ENCODE peak calls at places on chromosomes 6 and 20, in five cellular contexts. A is Calu3, J is AG10803, C is GM10248, F is heart right ventricle. Z is an unnamed sample.

GRCh38 chr6:146041282-146041681 is 12.4 kb downstream of the GRM1 start:
- DNase-seq in C (no peak), A (peak; percentile 32), F (no peak), J (peak; percentile 8), Z (no peak)

GRCh38 chr6:138695193-138695592 is 78.4 kb upstream of the CCDC28A start:
- DNase-seq in J (no peak), F (no peak), A (no peak), C (no peak), Z (no peak)

GRCh38 chr6:168647271-168647670 is 206.3 kb downstream of the SMOC2 start:
- DNase-seq in C (no peak), A (no peak), J (no peak), F (no peak), Z (no peak)

GRCh38 chr20:2101057-2101934 is at the start of gene STK35:
- DNase-seq in F (peak; percentile 85), A (peak; percentile 69), C (peak; percentile 83), J (no peak), Z (no peak)

GRCh38 chr6:34791164-34791841 is 580 bp upstream of the BLTP3A start:
- DNase-seq in A (peak; percentile 76), C (peak; percentile 65), J (peak; percentile 16), F (peak; percentile 53), Z (peak; percentile 38)

GRCh38 chr6:26197736-26198625 is 110.8 kb downstream of the HFE start:
- DNase-seq in A (no peak), J (no peak), F (no peak), C (no peak), Z (peak; percentile 39)

GRCh38 chr6:42199106-42199981 is 4.6 kb upstream of the GUCA1B start:
- DNase-seq in A (no peak), C (no peak), J (peak; percentile 60), F (no peak), Z (no peak)

GRCh38 chr6:45959534-45960195 is 56.0 kb downstream of the CLIC5 start:
- DNase-seq in J (peak; percentile 45), F (no peak), C (no peak), A (no peak), Z (no peak)

GRCh38 chr6:16446241-16446640 is 207.9 kb downstream of the GMPR start:
- DNase-seq in F (no peak), J (peak; percentile 59), C (no peak), A (no peak), Z (no peak)

GRCh38 chr20:4795394-4795793 is 73.7 kb downstream of the PRND start:
- DNase-seq in C (peak; percentile 54), A (no peak), J (peak; percentile 56), F (no peak), Z (no peak)

GRCh38 chr6:135701426-135701825 is 150.1 kb upstream of the PDE7B start:
- DNase-seq in F (no peak), A (no peak), J (no peak), C (no peak), Z (no peak)

GRCh38 chr6:69233195-69233524 is 563.6 kb downstream of the LMBRD1 start:
- DNase-seq in A (no peak), C (no peak), J (no peak), F (no peak), Z (no peak)

GRCh38 chr20:38170914-38171300 is 5.8 kb upstream of the TGM2 start:
- DNase-seq in C (no peak), F (no peak), A (no peak), J (no peak), Z (no peak)

GRCh38 chr6:151723152-151723551 is 84.3 kb upstream of the ESR1 start:
- DNase-seq in F (no peak), A (no peak), J (no peak), C (peak; percentile 43), Z (no peak)

GRCh38 chr6:43511824-43512415 is 1.8 kb upstream of the LRRC73 start:
- DNase-seq in A (no peak), C (no peak), F (peak; percentile 62), J (no peak), Z (no peak)

GRCh38 chr20:62370115-62370806 is 3.1 kb upstream of the LAMA5 start:
- DNase-seq in A (no peak), F (peak; percentile 73), J (peak; percentile 79), C (peak; percentile 61), Z (no peak)

GRCh38 chr6:6890400-6890858 is 217.3 kb upstream of the RREB1 start:
- DNase-seq in F (peak; percentile 48), J (no peak), C (no peak), A (peak; percentile 25), Z (no peak)

GRCh38 chr6:4632411-4632810 is 143.8 kb upstream of the CDYL start:
- DNase-seq in F (no peak), J (peak; percentile 25), C (no peak), A (no peak), Z (no peak)

GRCh38 chr6:26475823-26476729 is 18.3 kb downstream of the BTN2A1 start:
- DNase-seq in A (no peak), F (no peak), C (no peak), J (peak; percentile 11), Z (no peak)

GRCh38 chr20:52003976-52004375 is 187.6 kb downstream of the ZFP64 start:
- DNase-seq in A (no peak), J (no peak), F (no peak), C (no peak), Z (no peak)

GRCh38 chr6:144898052-144898689 is 613.0 kb downstream of the UTRN start:
- DNase-seq in A (no peak), F (no peak), C (no peak), J (peak; percentile 68), Z (no peak)

DNA sequence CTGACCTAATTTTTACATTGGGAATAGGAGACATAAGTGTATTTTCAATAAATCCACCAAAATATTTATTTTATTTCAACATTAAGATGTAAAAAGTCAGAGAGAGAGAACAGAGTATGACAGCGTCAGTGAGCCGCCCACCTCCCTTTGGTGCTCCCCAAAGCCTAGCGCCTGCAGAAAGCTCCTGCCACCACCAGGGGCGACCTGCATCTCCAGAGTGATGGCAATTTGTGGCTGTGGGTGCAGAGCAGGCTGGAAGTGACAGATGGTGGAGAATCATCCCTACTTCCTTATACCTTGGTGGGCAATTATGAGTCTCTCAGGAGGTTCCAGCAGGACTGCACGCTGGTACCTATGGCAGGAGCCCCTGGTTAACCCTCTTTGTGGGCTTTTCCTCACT is 87.3 kb downstream of the PTPRT start:
- DNase-seq in J (no peak), A (peak; percentile 28), F (no peak), C (no peak), Z (no peak)
- TF ChIP-seq CTCF in J (no peak), A (no peak), F (no peak), C (no peak), Z (no peak)

GRCh38 chr6:72522735-72523141 is 99.1 kb upstream of the KCNQ5 start:
- DNase-seq in A (peak; percentile 41), J (no peak), C (peak; percentile 23), F (no peak), Z (no peak)
- TF ChIP-seq CTCF in A (no peak), J (no peak), C (no peak), F (no peak), Z (no peak)

DNA sequence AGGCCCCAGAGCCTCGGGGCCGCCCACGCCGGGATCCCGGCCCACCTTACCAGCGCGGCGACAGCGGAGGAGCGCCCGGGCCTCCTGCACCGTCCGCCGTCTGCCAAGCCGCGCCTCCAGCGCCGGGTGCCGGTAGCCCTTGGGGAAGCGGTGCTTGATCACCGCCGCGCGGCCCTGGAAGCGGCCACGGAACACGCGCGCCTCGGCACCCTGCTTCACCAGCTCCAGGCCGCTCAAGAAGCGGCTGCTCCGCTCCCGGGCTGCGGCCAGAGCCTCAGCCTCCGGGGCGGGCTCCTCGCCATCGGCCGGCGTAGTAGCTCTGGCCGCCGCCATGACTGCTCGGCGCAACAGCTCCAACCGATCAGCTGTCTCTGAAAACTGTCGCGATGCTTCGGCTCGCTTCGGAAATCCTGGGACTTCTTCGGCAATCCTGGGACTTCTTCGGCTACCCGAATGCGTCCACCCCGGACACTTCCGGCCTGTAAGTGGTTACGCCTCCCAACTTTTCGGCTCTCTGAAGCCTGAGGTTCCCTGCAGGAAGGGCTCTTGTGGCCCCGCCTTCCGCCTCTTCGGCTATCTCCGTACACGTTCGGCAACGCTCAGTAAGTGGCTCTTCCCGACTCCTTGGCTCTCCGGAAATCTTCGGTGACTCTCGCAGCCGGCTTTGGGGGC is at the start of gene TP53RK:
- DNase-seq in C (peak; percentile 99), A (peak; percentile 100), F (peak; percentile 98), J (peak; percentile 100), Z (peak; percentile 92)
- TF ChIP-seq CTCF in C (no peak), A (peak; percentile 51), F (peak; percentile 21), J (peak; percentile 20), Z (peak; percentile 23)

GRCh38 chr6:107180114-107180513 is 64.8 kb upstream of the BEND3 start:
- DNase-seq in C (no peak), A (no peak), F (no peak), J (no peak), Z (no peak)

GRCh38 chr6:107187630-107188029 is 72.3 kb upstream of the BEND3 start:
- DNase-seq in F (no peak), C (no peak), J (no peak), A (no peak), Z (no peak)

GRCh38 chr6:107186047-107186446 is 70.7 kb upstream of the BEND3 start:
- DNase-seq in J (no peak), A (no peak), F (no peak), C (no peak), Z (no peak)

GRCh38 chr6:107185570-107185969 is 70.3 kb upstream of the BEND3 start:
- DNase-seq in J (no peak), A (no peak), F (no peak), C (no peak), Z (no peak)
- TF ChIP-seq CTCF in J (no peak), A (no peak), F (no peak), C (no peak), Z (no peak)

DNA sequence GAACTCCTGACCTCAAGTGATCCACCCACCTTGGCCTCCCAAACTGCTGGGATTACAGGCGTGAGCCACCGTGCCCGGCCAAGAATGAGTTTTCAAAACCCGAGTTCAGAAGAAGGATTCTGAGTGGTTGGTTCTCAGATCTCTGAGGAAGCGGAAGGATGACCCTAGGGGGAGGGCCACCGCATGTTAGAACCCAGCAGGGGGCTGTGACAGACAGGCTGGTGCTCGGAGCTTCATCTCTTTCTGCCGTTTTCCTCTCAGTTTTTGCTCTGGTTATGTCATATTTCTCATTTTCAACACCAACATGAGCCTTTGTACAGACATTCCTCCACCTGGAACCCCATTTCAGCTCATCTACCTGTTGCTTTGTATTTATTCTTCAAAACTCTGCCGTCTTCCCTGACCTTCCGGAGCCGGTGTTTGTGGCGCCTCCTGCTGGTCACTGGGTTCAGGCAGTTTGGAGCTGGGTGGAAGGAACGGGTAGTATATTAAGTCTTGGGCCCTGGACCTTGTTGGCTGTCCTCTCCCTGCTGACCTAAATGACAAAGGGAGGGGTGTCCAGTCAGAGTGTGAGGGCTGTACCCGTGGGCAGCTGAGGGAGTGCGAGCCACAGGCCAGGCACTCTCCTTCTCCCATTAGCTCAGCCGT is at the start of gene DEFB123:
- DNase-seq in F (no peak), J (no peak), C (no peak), A (peak; percentile 18), Z (no peak)
- TF ChIP-seq CTCF in F (peak; percentile 7), J (no peak), C (no peak), A (peak; percentile 33), Z (no peak)

Z was measured in natural killer cell.